ENCODE peak calls at places on chromosomes 12 and 14, in four cellular contexts. T is K562, W is GM12878, A is GM12891. K is an unnamed sample.

GRCh38 chr14:96189288-96189711 is 15.3 kb upstream of the BDKRB2 start:
- DNase-seq in T (no peak), W (no peak), A (no peak), K (no peak)

GRCh38 chr12:6860116-6860515 is 7.2 kb upstream of the TPI1 start:
- DNase-seq in T (no peak), W (no peak), A (no peak), K (no peak)

GRCh38 chr12:49227701-49228100 is 37.2 kb upstream of the TUBA1C start:
- DNase-seq in T (no peak), W (no peak), A (no peak), K (no peak)

GRCh38 chr12:11882301-11883019 is 188.3 kb upstream of the BCL2L14 start:
- DNase-seq in T (no peak), W (peak; percentile 39), A (no peak), K (no peak)

GRCh38 chr12:132152921-132153321 is 8.7 kb downstream of the NOC4L start:
- DNase-seq in T (no peak), W (no peak), A (no peak), K (no peak)

GRCh38 chr12:71846322-71846940 is 6.9 kb downstream of the TBC1D15 start:
- DNase-seq in T (peak; percentile 15), W (no peak), A (no peak), K (no peak)

GRCh38 chr12:67452119-67452805 is 183.1 kb downstream of the CAND1 start:
- DNase-seq in T (no peak), W (peak; percentile 96), A (no peak), K (no peak)

GRCh38 chr14:50943943-50944646 is at the start of gene PYGL:
- DNase-seq in T (peak; percentile 72), W (no peak), A (peak; percentile 42), K (peak; percentile 53)

GRCh38 chr14:103366741-103367140 is 18.5 kb upstream of the MARK3 start:
- DNase-seq in T (no peak), W (no peak), A (no peak), K (no peak)

GRCh38 chr12:125053821-125054220 is 11.4 kb upstream of the AACS start:
- DNase-seq in T (no peak), W (no peak), A (no peak), K (no peak)

GRCh38 chr14:30016025-30016424 is 88.4 kb upstream of the PRKD1 start:
- DNase-seq in T (no peak), W (no peak), A (no peak), K (no peak)

GRCh38 chr14:75101491-75101890 is 25.4 kb downstream of the NEK9 start:
- DNase-seq in T (no peak), W (no peak), A (no peak), K (no peak)

GRCh38 chr12:108649126-108649525 is 15.4 kb upstream of the SELPLG start:
- DNase-seq in T (no peak), W (no peak), A (no peak), K (no peak)

GRCh38 chr12:54984602-54985376 is at the start of gene TESPA1:
- DNase-seq in T (peak; percentile 49), W (peak; percentile 90), A (peak; percentile 45), K (peak; percentile 17)

GRCh38 chr14:59419383-59419782 is 45.8 kb downstream of the GPR135 start:
- DNase-seq in T (no peak), W (no peak), A (no peak), K (no peak)

GRCh38 chr14:44795725-44796124 is 166.0 kb downstream of the KLHL28 start:
- DNase-seq in T (no peak), W (no peak), A (no peak), K (no peak)

GRCh38 chr12:120590741-120591407 is 9.7 kb upstream of the POP5 start:
- DNase-seq in T (peak; percentile 2), W (no peak), A (no peak), K (no peak)

GRCh38 chr14:85702191-85702590 is 172.2 kb downstream of the FLRT2 start:
- DNase-seq in T (no peak), W (no peak), A (no peak), K (no peak)

GRCh38 chr14:58898655-58899316 is 261.0 kb downstream of the DACT1 start:
- DNase-seq in T (no peak), W (no peak), A (no peak), K (no peak)

GRCh38 chr14:92254786-92255185 is 68.2 kb upstream of the SLC24A4 start:
- DNase-seq in T (no peak), W (no peak), A (no peak), K (no peak)

GRCh38 chr14:94548999-94549985 is 11.9 kb upstream of the SERPINA4 start:
- DNase-seq in T (peak; percentile 46), W (no peak), A (peak; percentile 47), K (peak; percentile 11)

GRCh38 chr12:57090924-57091632 is 2.2 kb downstream of the NAB2 start:
- DNase-seq in T (no peak), W (no peak), A (no peak), K (no peak)

GRCh38 chr14:20501346-20501745 is 4.0 kb upstream of the RNASE10 start:
- DNase-seq in T (no peak), W (no peak), A (no peak), K (no peak)

GRCh38 chr14:38481939-38482678 is 226.2 kb upstream of the CLEC14A start:
- DNase-seq in T (no peak), W (no peak), A (no peak), K (no peak)

GRCh38 chr14:87866116-87866515 is 126.9 kb downstream of the GALC start:
- DNase-seq in T (no peak), W (no peak), A (no peak), K (no peak)

GRCh38 chr14:99481745-99482099 is 513 bp downstream of the CCNK start:
- DNase-seq in T (peak; percentile 15), W (no peak), A (no peak), K (peak; percentile 23)

GRCh38 chr14:100168515-100168914 is 9.1 kb upstream of the DEGS2 start:
- DNase-seq in T (peak; percentile 30), W (no peak), A (no peak), K (peak; percentile 78)

DNA sequence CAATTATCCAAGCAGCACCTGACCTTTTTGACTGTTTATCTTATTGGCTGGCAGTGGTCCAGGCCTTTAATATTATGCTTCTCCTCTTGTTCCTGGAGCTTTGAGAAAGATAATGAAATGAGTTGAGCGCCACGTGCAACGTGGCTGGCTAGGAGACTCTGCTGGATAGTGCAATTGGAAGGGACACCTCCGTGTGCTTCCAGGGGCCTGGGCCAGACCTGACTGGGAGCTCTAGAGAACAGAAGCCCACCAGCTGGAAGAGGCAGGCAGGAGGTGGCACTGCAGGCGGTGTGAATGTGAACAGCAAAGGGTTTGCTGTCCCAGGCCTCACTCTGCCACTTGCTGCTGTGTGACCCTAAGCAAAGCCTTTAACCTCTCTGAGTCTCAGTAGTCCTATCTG is 349.4 kb downstream of the CACNA1C start:
- DNase-seq in T (no peak), W (no peak), A (no peak), K (no peak)
- TF ChIP-seq SPI1 in T (no peak), W (no peak), A (no peak), K (no peak)

GRCh38 chr12:46555379-46555778 is 182.8 kb upstream of the SLC38A2 start:
- DNase-seq in T (no peak), W (no peak), A (no peak), K (no peak)
- TF ChIP-seq SPI1 in T (no peak), W (no peak), A (no peak), K (no peak)

DNA sequence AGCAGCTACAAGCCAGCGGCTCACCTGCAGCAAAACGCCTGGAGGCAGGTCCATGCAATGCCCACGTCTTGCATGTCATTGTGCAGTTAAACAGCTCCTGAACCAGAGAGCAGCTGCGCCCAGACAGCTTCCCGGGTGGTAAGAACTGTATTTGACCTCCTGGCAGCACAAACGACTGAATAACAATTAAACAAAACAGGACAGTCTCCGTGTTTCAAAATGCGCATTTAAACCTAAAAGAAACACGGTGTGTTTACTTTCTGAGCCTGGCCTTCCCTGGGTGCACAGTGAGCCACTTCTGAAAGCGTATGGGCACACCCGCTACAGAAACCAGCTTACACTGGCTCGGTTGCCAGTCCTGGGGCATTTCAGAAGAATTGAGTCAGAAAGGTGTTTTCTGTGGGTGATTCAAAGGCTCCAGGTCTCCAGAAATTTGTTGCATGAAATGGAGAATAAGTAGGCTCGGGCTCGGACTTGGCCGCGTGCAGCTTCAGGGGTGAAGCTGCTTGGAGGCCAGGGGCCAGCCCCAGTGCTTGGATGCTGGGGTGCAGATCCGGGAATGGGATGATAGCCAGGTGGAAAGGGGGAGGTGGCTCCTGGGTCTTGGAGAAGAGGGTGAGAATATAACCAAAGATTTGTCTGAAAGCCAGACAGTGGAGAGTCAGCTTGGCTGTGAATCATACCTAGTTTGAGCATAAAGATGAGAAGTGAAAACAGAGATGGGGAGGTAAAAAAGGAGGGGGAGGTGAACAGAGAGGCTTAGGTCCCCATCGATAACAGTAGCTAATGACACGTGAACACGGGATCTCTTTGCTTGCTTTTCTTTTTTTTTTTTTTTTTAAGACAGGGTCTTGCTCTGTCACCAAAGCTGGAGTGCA is 24.9 kb upstream of the FZD10 start:
- DNase-seq in T (no peak), W (no peak), A (no peak), K (no peak)
- TF ChIP-seq SPI1 in T (no peak), W (no peak), A (no peak), K (no peak)

GRCh38 chr12:116284401-116284800 is 6.9 kb upstream of the MED13L start:
- DNase-seq in T (no peak), W (no peak), A (no peak), K (peak; percentile 91)

GRCh38 chr12:116278667-116279066 is 1.2 kb upstream of the MED13L start:
- DNase-seq in T (no peak), W (no peak), A (no peak), K (no peak)

GRCh38 chr12:116280590-116281290 is 3.2 kb upstream of the MED13L start:
- DNase-seq in T (no peak), W (no peak), A (no peak), K (no peak)

GRCh38 chr12:116278259-116278595 is 734 bp upstream of the MED13L start:
- DNase-seq in T (no peak), W (no peak), A (no peak), K (peak; percentile 22)

DNA sequence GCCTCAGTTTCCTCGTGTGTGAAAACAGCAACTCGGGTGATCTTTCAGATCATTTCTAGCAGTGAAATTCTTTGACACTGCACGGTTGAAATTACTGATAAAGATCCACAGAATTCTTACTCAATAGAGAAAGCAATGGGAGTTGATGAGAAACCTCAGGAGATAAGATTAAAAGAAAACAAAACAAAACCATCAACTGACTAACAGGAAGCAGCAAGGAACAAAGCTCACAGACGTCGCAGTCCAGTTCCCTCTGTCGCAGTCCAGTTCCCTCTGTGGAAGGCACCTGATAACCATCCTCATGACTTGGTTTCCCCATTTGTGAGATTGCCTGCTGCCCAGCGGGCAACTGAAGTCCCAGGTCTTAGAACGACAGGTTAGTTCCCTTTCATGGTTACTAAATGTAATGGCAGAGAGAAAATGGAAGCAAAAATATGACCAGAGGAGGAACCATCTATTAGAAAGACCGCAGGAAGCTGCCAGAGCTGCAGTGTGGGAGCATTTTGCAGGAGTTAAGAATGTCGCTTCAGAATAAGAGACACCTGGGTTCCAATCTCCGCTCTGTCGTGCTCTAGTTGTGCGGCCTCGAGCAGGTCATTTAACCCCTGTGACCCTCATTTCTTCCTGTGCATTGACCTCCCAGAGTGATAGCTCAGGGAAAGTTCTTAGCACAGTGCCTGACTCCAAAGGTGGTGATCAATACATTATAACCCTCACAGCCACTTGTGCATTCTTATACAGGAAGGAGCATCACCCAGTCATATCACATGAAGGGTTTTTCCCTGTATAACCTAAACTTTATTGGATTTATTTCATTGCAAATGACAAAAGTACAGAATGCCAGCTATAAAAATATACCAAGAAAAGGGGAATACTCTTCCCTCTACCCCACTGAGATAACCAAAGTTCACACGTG is 5.1 kb upstream of the MED13L start:
- DNase-seq in T (peak; percentile 21), W (no peak), A (no peak), K (peak; percentile 67)
- TF ChIP-seq SPI1 in T (peak; percentile 46), W (no peak), A (peak; percentile 11), K (peak; percentile 35)

K was measured in HL-60.